ENCODE peak calls at places on chromosomes 5 and 9, in five cellular contexts. J is heart left ventricle; B is heart right ventricle; S is effector memory CD4-positive, alpha-beta T cell; Z is cardiac muscle cell. H is an unnamed sample. For H3K9me3, the result is how much of the 10 kb centered on the place peaks cover.

GRCh38 chr9:14183001-14183400 is 130.9 kb downstream of the NFIB start:
- DNase-seq in J (no peak), B (no peak), S (no peak), Z (no peak), H (no peak)

GRCh38 chr9:129406278-129407225 is 214.3 kb downstream of the C9orf50 start:
- DNase-seq in J (no peak), B (no peak), S (no peak), Z (no peak), H (peak)

GRCh38 chr9:137055385-137056364 is 1.8 kb upstream of the ENTPD2 start:
- DNase-seq in J (peak), B (peak), S (no peak), Z (peak), H (peak)

GRCh38 chr5:58751222-58751621 is 168.3 kb downstream of the RAB3C start:
- DNase-seq in J (no peak), B (no peak), S (no peak), Z (peak), H (no peak)

GRCh38 chr5:109688647-109688998 is 1.1 kb upstream of the MAN2A1 start:
- DNase-seq in J (no peak), B (no peak), S (no peak), Z (no peak), H (no peak)

GRCh38 chr9:114494776-114495569 is 10.3 kb downstream of the WHRN start:
- DNase-seq in J (no peak), B (no peak), S (no peak), Z (no peak), H (no peak)

GRCh38 chr5:81854915-81855314 is 104.0 kb upstream of the SSBP2 start:
- DNase-seq in J (no peak), B (no peak), S (no peak), Z (no peak), H (no peak)

GRCh38 chr5:107215581-107215980 is 455.2 kb downstream of the EFNA5 start:
- DNase-seq in J (no peak), B (no peak), S (no peak), Z (no peak), H (no peak)

GRCh38 chr5:1894243-1894642 is 11.5 kb upstream of the IRX4 start:
- DNase-seq in J (no peak), B (no peak), S (no peak), Z (no peak), H (no peak)

GRCh38 chr9:77751341-77752091 is 103.4 kb upstream of the GNA14 start:
- DNase-seq in J (peak), B (no peak), S (no peak), Z (peak), H (no peak)

GRCh38 chr5:44652674-44653073 is 156.1 kb upstream of the MRPS30 start:
- DNase-seq in J (no peak), B (no peak), S (no peak), Z (no peak), H (no peak)

GRCh38 chr9:133250741-133251170 is 24.2 kb downstream of the ABO start:
- DNase-seq in J (no peak), B (no peak), S (no peak), Z (no peak), H (no peak)

GRCh38 chr9:97711223-97711626 is 14.1 kb upstream of the XPA start:
- DNase-seq in J (no peak), B (no peak), S (no peak), Z (no peak), H (no peak)

GRCh38 chr5:95530441-95530840 is 24.3 kb downstream of the SKIC3 start:
- DNase-seq in J (no peak), B (no peak), S (no peak), Z (peak), H (no peak)

GRCh38 chr5:138631204-138631928 is 56.2 kb upstream of the HSPA9 start:
- DNase-seq in J (no peak), B (no peak), S (no peak), Z (no peak), H (no peak)

GRCh38 chr5:88944751-88945507 is 61.9 kb upstream of the MEF2C start:
- DNase-seq in J (no peak), B (no peak), S (no peak), Z (peak), H (no peak)

GRCh38 chr5:141869514-141869913 is 8.7 kb downstream of the PCDH1 start:
- DNase-seq in J (no peak), B (no peak), S (no peak), Z (no peak), H (no peak)

GRCh38 chr5:3796736-3797135 is 201.1 kb downstream of the IRX1 start:
- DNase-seq in J (no peak), B (no peak), S (no peak), Z (no peak), H (no peak)
- H3K9me3 ChIP-seq in J (under half), B (under half), S (under half), Z (under half), H (under half)

GRCh38 chr9:92761686-92762085 is 2.9 kb downstream of the BICD2 start:
- DNase-seq in J (no peak), B (no peak), S (no peak), Z (no peak), H (no peak)

GRCh38 chr9:92763721-92764380 is 782 bp downstream of the BICD2 start:
- DNase-seq in J (no peak), B (peak), S (no peak), Z (no peak), H (peak)

GRCh38 chr9:92762196-92762595 is 2.4 kb downstream of the BICD2 start:
- DNase-seq in J (no peak), B (no peak), S (no peak), Z (no peak), H (no peak)

GRCh38 chr9:92764381-92764987 is at the start of gene BICD2:
- DNase-seq in J (no peak), B (no peak), S (no peak), Z (no peak), H (no peak)

GRCh38 chr9:92762781-92763708 is 1.6 kb downstream of the BICD2 start:
- DNase-seq in J (no peak), B (no peak), S (no peak), Z (no peak), H (no peak)
- H3K4me3 ChIP-seq in J (peak), B (peak), S (peak), Z (peak), H (peak)

GRCh38 chr9:35755071-35755470 is 995 bp upstream of the MSMP start:
- DNase-seq in J (no peak), B (no peak), S (no peak), Z (no peak), H (no peak)
- H3K27ac ChIP-seq in J (no peak), B (no peak), S (no peak), Z (no peak), H (no peak)

GRCh38 chr9:2583308-2584013 is 38.1 kb upstream of the VLDLR start:
- DNase-seq in J (peak), B (peak), S (no peak), Z (no peak), H (peak)
- H3K9me3 ChIP-seq in J (under half), B (under half), S (under half), Z (under half), H (under half)

DNA sequence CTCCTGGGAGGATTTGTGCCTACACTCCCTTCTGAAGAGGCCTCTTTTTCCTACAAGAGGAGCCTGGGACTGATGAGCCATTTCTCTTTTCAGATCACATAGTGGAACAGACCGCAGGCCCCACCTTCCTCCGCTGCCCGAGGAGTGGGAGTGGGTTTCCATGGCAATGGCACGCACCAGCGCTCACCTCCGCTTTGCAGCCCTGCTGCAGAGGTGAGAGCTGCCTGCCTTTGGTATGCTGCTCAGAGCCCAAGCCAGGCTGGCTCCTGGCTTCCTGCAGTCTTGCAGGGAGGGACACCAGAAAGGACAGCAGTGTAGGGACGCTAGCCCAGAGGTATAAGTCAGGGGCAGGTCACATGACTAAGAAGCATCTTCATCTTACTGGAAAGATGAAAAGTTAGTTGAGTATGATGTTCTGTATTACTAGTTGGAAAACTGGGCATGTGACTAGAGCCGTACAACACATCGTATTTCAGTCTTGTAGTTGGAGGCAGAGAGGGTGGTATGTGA is 12.4 kb downstream of the PTTG1 start:
- DNase-seq in J (no peak), B (no peak), S (no peak), Z (no peak), H (no peak)
- H3K4me3 ChIP-seq in J (no peak), B (no peak), S (no peak), Z (no peak), H (no peak)

GRCh38 chr5:133897431-133897830 is 71.0 kb downstream of the C5orf15 start:
- DNase-seq in J (no peak), B (no peak), S (no peak), Z (no peak), H (no peak)

GRCh38 chr5:133896446-133896845 is 72.0 kb downstream of the C5orf15 start:
- DNase-seq in J (no peak), B (no peak), S (no peak), Z (no peak), H (no peak)

GRCh38 chr5:133896873-133897272 is 71.6 kb downstream of the C5orf15 start:
- DNase-seq in J (no peak), B (no peak), S (no peak), Z (no peak), H (no peak)

GRCh38 chr5:133894143-133894542 is 74.3 kb downstream of the C5orf15 start:
- DNase-seq in J (peak), B (no peak), S (no peak), Z (no peak), H (no peak)

GRCh38 chr5:133895979-133896378 is 72.4 kb downstream of the C5orf15 start:
- DNase-seq in J (no peak), B (no peak), S (no peak), Z (no peak), H (no peak)
- H3K27ac ChIP-seq in J (no peak), B (no peak), S (no peak), Z (no peak), H (no peak)

GRCh38 chr5:180849827-180850226 is 11.2 kb downstream of the ZFP62 start:
- DNase-seq in J (no peak), B (no peak), S (no peak), Z (no peak), H (no peak)
- H3K9me3 ChIP-seq in J (under half), B (under half), S (under half), Z (under half), H (under half)

GRCh38 chr9:122389799-122390481 is 19.1 kb downstream of the PTGS1 start:
- DNase-seq in J (no peak), B (no peak), S (no peak), Z (no peak), H (no peak)
- H3K4me3 ChIP-seq in J (no peak), B (no peak), S (no peak), Z (no peak), H (no peak)